ENCODE peak calls at places on chromosomes 1 and 21, in four cellular contexts. One of them, this sample, is unnamed. For H3K36me3 and H3K4me1, the result is how much of the 10 kb centered on the place peaks cover.

GRCh38 chr21:25313891-25314646 is 293.2 kb downstream of the MRPL39 start:
- DNase-seq in psoas muscle: no peak
- DNase-seq in transverse colon: no peak
- DNase-seq in tibial artery: no peak
- DNase-seq in this sample: no peak

GRCh38 chr21:31293986-31294385 is 50.1 kb downstream of the TIAM1 start:
- DNase-seq in transverse colon: no peak
- DNase-seq in tibial artery: no peak
- DNase-seq in psoas muscle: no peak
- DNase-seq in this sample: no peak

GRCh38 chr21:34110594-34111202 is 37.3 kb downstream of the MRPS6 start:
- DNase-seq in psoas muscle: no peak
- DNase-seq in tibial artery: no peak
- DNase-seq in transverse colon: no peak
- DNase-seq in this sample: no peak

GRCh38 chr1:160127865-160128523 is 12.4 kb downstream of the ATP1A2 start:
- DNase-seq in tibial artery: no peak
- DNase-seq in transverse colon: no peak
- DNase-seq in psoas muscle: peak
- DNase-seq in this sample: peak

GRCh38 chr21:44347911-44348451 is 5.4 kb upstream of the TRPM2 start:
- DNase-seq in tibial artery: no peak
- DNase-seq in psoas muscle: no peak
- DNase-seq in transverse colon: no peak
- DNase-seq in this sample: no peak

GRCh38 chr21:34953950-34954349 is 95.2 kb downstream of the RUNX1 start:
- DNase-seq in transverse colon: no peak
- DNase-seq in psoas muscle: no peak
- DNase-seq in tibial artery: no peak
- DNase-seq in this sample: no peak

GRCh38 chr1:167863921-167864279 is 50.0 kb downstream of the ADCY10 start:
- DNase-seq in tibial artery: no peak
- DNase-seq in psoas muscle: no peak
- DNase-seq in transverse colon: no peak
- DNase-seq in this sample: no peak

GRCh38 chr1:36115200-36115669 is 9.8 kb downstream of the COL8A2 start:
- DNase-seq in transverse colon: no peak
- DNase-seq in psoas muscle: peak
- DNase-seq in tibial artery: peak
- DNase-seq in this sample: no peak

GRCh38 chr1:201360901-201361651 is 16.4 kb downstream of the TNNT2 start:
- DNase-seq in transverse colon: no peak
- DNase-seq in tibial artery: no peak
- DNase-seq in psoas muscle: no peak
- DNase-seq in this sample: no peak

GRCh38 chr1:55368698-55369097 is 153.5 kb upstream of the USP24 start:
- DNase-seq in transverse colon: no peak
- DNase-seq in tibial artery: no peak
- DNase-seq in psoas muscle: no peak
- DNase-seq in this sample: no peak

GRCh38 chr1:46280092-46280491 is 23.3 kb downstream of the LRRC41 start:
- DNase-seq in psoas muscle: no peak
- DNase-seq in tibial artery: no peak
- DNase-seq in transverse colon: no peak
- DNase-seq in this sample: no peak

GRCh38 chr1:34342334-34342733 is 165.6 kb downstream of the C1orf94 start:
- DNase-seq in transverse colon: no peak
- DNase-seq in tibial artery: no peak
- DNase-seq in psoas muscle: no peak
- DNase-seq in this sample: no peak

GRCh38 chr21:14533555-14534400 is 12.3 kb downstream of the SAMSN1 start:
- DNase-seq in tibial artery: no peak
- DNase-seq in psoas muscle: no peak
- DNase-seq in transverse colon: no peak
- DNase-seq in this sample: no peak

GRCh38 chr1:156641761-156642264 is at the start of gene BCAN:
- DNase-seq in psoas muscle: peak
- DNase-seq in transverse colon: no peak
- DNase-seq in tibial artery: no peak
- DNase-seq in this sample: no peak

GRCh38 chr1:61271412-61271789 is 189.0 kb downstream of the NFIA start:
- DNase-seq in transverse colon: no peak
- DNase-seq in psoas muscle: no peak
- DNase-seq in tibial artery: no peak
- DNase-seq in this sample: no peak

GRCh38 chr1:11406845-11407244 is 72.1 kb upstream of the DISP3 start:
- DNase-seq in transverse colon: no peak
- DNase-seq in psoas muscle: no peak
- DNase-seq in tibial artery: no peak
- DNase-seq in this sample: no peak

GRCh38 chr1:201268604-201269151 is 14.6 kb upstream of the PKP1 start:
- DNase-seq in psoas muscle: no peak
- DNase-seq in transverse colon: no peak
- DNase-seq in tibial artery: no peak
- DNase-seq in this sample: no peak

GRCh38 chr1:33276573-33277298 is 20.4 kb downstream of the ZNF362 start:
- DNase-seq in transverse colon: no peak
- DNase-seq in tibial artery: peak
- DNase-seq in psoas muscle: no peak
- DNase-seq in this sample: no peak

GRCh38 chr1:230772457-230773395 is 25.5 kb downstream of the CAPN9 start:
- DNase-seq in tibial artery: no peak
- DNase-seq in psoas muscle: no peak
- DNase-seq in transverse colon: no peak
- DNase-seq in this sample: peak

GRCh38 chr1:214717323-214717722 is 114.3 kb downstream of the CENPF start:
- DNase-seq in psoas muscle: no peak
- DNase-seq in tibial artery: no peak
- DNase-seq in transverse colon: no peak
- DNase-seq in this sample: no peak

GRCh38 chr1:87833158-87833557 is 504.5 kb downstream of the LMO4 start:
- DNase-seq in psoas muscle: no peak
- DNase-seq in transverse colon: no peak
- DNase-seq in tibial artery: no peak
- DNase-seq in this sample: no peak

GRCh38 chr1:155241069-155241679 is 14.1 kb downstream of the ENTREP3 start:
- DNase-seq in transverse colon: peak
- DNase-seq in psoas muscle: no peak
- DNase-seq in tibial artery: no peak
- DNase-seq in this sample: peak

GRCh38 chr1:187413770-187414169 is 585.0 kb downstream of the PLA2G4A start:
- DNase-seq in tibial artery: no peak
- DNase-seq in psoas muscle: no peak
- DNase-seq in transverse colon: no peak
- DNase-seq in this sample: no peak

GRCh38 chr21:30676737-30677136 is 34.1 kb downstream of the KRTAP20-3 start:
- DNase-seq in transverse colon: no peak
- DNase-seq in psoas muscle: no peak
- DNase-seq in tibial artery: no peak
- DNase-seq in this sample: no peak

GRCh38 chr21:28518620-28519019 is 474.1 kb downstream of the LTN1 start:
- DNase-seq in tibial artery: no peak
- DNase-seq in psoas muscle: no peak
- DNase-seq in transverse colon: no peak
- DNase-seq in this sample: no peak

GRCh38 chr1:83511327-83511726 is 487.6 kb downstream of the TTLL7 start:
- DNase-seq in transverse colon: no peak
- DNase-seq in tibial artery: no peak
- DNase-seq in psoas muscle: no peak
- DNase-seq in this sample: no peak

GRCh38 chr21:37166733-37167132 is 93.7 kb downstream of the TTC3 start:
- DNase-seq in psoas muscle: no peak
- DNase-seq in transverse colon: no peak
- DNase-seq in tibial artery: no peak
- DNase-seq in this sample: no peak

GRCh38 chr1:207079706-207080246 is 8.9 kb upstream of the C4BPB start:
- DNase-seq in tibial artery: no peak
- DNase-seq in psoas muscle: no peak
- DNase-seq in transverse colon: no peak
- DNase-seq in this sample: no peak

GRCh38 chr1:160432371-160432786 is 32.0 kb downstream of the VANGL2 start:
- DNase-seq in psoas muscle: no peak
- DNase-seq in tibial artery: no peak
- DNase-seq in transverse colon: no peak
- DNase-seq in this sample: no peak

GRCh38 chr1:2404890-2405511 is 7.4 kb downstream of the PEX10 start:
- DNase-seq in transverse colon: no peak
- DNase-seq in psoas muscle: no peak
- DNase-seq in tibial artery: no peak
- DNase-seq in this sample: no peak

GRCh38 chr1:210214573-210215409 is 17.8 kb upstream of the SERTAD4 start:
- DNase-seq in tibial artery: no peak
- DNase-seq in transverse colon: peak
- DNase-seq in psoas muscle: no peak
- DNase-seq in this sample: no peak

GRCh38 chr1:59699227-59699847 is 115.4 kb upstream of the HOOK1 start:
- DNase-seq in transverse colon: no peak
- DNase-seq in psoas muscle: no peak
- DNase-seq in tibial artery: no peak
- DNase-seq in this sample: no peak

GRCh38 chr1:160205242-160205973 is at the start of gene PEA15:
- DNase-seq in psoas muscle: peak
- DNase-seq in transverse colon: peak
- DNase-seq in tibial artery: peak
- DNase-seq in this sample: no peak

GRCh38 chr1:19258353-19258752 is 6.7 kb downstream of the MRTO4 start:
- DNase-seq in psoas muscle: no peak
- DNase-seq in tibial artery: no peak
- DNase-seq in transverse colon: no peak
- DNase-seq in this sample: no peak
- H3K36me3 ChIP-seq in psoas muscle: half or more
- H3K36me3 ChIP-seq in tibial artery: half or more
- H3K36me3 ChIP-seq in transverse colon: under half
- H3K36me3 ChIP-seq in this sample: under half

DNA sequence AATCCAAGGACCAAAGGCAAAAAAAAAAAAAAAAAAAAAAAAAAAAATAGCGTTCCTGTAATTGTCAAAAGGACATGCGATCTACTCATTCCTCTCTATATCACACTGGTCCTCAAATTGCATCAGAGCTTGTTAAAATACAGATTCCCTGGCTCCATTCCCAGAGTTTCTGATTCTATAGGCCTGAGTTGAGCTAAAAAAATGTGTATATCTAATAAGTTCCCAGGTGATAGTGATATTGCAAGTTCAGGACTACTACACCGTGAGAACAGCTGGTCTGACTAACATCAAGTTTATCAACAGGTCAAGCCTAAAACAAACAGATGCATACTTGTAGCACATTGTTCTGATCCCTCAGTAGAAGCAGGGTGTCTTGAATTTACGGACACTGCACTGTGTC is 141.2 kb downstream of the TNR start:
- DNase-seq in psoas muscle: no peak
- DNase-seq in transverse colon: no peak
- DNase-seq in tibial artery: no peak
- DNase-seq in this sample: no peak
- H3K4me1 ChIP-seq in psoas muscle: under half
- H3K4me1 ChIP-seq in transverse colon: under half
- H3K4me1 ChIP-seq in tibial artery: under half
- H3K4me1 ChIP-seq in this sample: under half

GRCh38 chr1:170586321-170586855 is 54.4 kb downstream of the GORAB start:
- DNase-seq in transverse colon: no peak
- DNase-seq in tibial artery: peak
- DNase-seq in psoas muscle: peak
- DNase-seq in this sample: peak
- H3K36me3 ChIP-seq in transverse colon: under half
- H3K36me3 ChIP-seq in tibial artery: under half
- H3K36me3 ChIP-seq in psoas muscle: under half
- H3K36me3 ChIP-seq in this sample: under half

GRCh38 chr1:184049291-184049690 is 2.2 kb upstream of the TSEN15 start:
- DNase-seq in tibial artery: no peak
- DNase-seq in psoas muscle: no peak
- DNase-seq in transverse colon: no peak
- DNase-seq in this sample: no peak
- H3K4me1 ChIP-seq in tibial artery: under half
- H3K4me1 ChIP-seq in psoas muscle: under half
- H3K4me1 ChIP-seq in transverse colon: under half
- H3K4me1 ChIP-seq in this sample: under half

GRCh38 chr21:46191686-46192575 is 7.7 kb upstream of the SPATC1L start:
- DNase-seq in psoas muscle: no peak
- DNase-seq in transverse colon: no peak
- DNase-seq in tibial artery: peak
- DNase-seq in this sample: no peak

GRCh38 chr21:46193829-46194373 is 9.6 kb upstream of the SPATC1L start:
- DNase-seq in psoas muscle: no peak
- DNase-seq in tibial artery: peak
- DNase-seq in transverse colon: no peak
- DNase-seq in this sample: no peak

GRCh38 chr21:46194374-46195334 is 10.4 kb upstream of the SPATC1L start:
- DNase-seq in transverse colon: no peak
- DNase-seq in tibial artery: peak
- DNase-seq in psoas muscle: no peak
- DNase-seq in this sample: no peak

GRCh38 chr21:46196733-46197132 is 12.5 kb upstream of the SPATC1L start:
- DNase-seq in transverse colon: no peak
- DNase-seq in tibial artery: peak
- DNase-seq in psoas muscle: no peak
- DNase-seq in this sample: no peak

GRCh38 chr21:46195595-46196195 is 11.4 kb upstream of the SPATC1L start:
- DNase-seq in transverse colon: no peak
- DNase-seq in tibial artery: peak
- DNase-seq in psoas muscle: no peak
- DNase-seq in this sample: no peak
- H3K36me3 ChIP-seq in transverse colon: under half
- H3K36me3 ChIP-seq in tibial artery: half or more
- H3K36me3 ChIP-seq in psoas muscle: half or more
- H3K36me3 ChIP-seq in this sample: half or more

DNA sequence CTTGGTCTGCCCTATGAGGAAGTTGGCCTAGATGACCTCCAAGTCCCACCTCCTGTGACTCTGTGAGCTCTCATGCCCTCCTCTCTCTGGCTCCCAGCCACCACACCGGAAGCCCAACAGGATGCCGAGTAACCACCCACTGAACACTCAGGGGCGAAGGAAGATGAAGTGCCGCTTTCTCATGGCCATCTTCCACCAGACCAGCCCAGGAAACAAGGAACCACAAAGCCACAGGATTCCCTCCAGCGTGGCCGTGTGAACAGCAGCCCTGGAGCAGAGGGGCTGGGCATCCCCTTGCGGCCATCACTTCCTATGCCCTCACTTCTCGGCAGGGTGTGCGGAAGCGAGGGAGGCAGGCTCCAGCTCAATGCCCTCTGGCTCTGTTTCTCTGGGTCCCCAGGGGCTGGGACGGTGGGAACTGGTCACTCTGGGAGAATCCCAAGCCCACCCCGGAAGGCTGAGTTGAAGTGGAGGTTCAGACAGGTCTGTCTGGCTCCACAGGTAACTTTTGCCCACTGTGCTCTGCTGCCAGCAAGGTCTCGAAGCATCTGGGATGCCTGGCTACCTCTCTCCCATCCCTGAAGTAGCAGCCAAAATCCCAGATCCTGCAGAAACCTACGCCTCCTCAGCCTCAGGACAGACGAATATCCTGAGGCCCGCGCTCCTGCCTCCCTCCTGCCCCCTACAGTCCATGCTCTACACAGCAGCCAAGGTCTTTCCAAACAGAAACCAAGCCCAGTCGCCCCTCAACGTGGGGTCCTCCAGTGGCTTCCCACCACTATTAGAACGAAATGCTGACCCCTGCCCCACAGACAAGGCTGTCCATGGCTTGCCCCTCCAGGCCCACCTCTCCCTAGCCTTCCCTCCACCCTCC is 44.2 kb upstream of the ECE1 start:
- DNase-seq in tibial artery: peak
- DNase-seq in psoas muscle: peak
- DNase-seq in transverse colon: peak
- DNase-seq in this sample: peak
- H3K4me1 ChIP-seq in tibial artery: under half
- H3K4me1 ChIP-seq in psoas muscle: half or more
- H3K4me1 ChIP-seq in transverse colon: half or more
- H3K4me1 ChIP-seq in this sample: half or more